ENCODE peak calls at places on chromosomes 2 and 18, in six cellular contexts. One of them, this sample, is unnamed.
A peak's percentile ranks its signal among the peaks of the same experiment; 100 is the strongest.

GRCh38 chr2:25380586-25381360 is 39.0 kb upstream of the DNMT3A start:
- DNase-seq in endothelial cell of umbilical vein: no peak
- DNase-seq in transverse colon: peak; percentile 35
- DNase-seq in Panc1: no peak
- DNase-seq in stomach: peak; percentile 24
- DNase-seq in prostate gland: no peak
- DNase-seq in this sample: no peak

GRCh38 chr2:140508756-140509155 is 1622.1 kb downstream of the LRP1B start:
- DNase-seq in endothelial cell of umbilical vein: no peak
- DNase-seq in transverse colon: no peak
- DNase-seq in Panc1: no peak
- DNase-seq in stomach: no peak
- DNase-seq in prostate gland: no peak
- DNase-seq in this sample: no peak

GRCh38 chr2:375947-376307 is 88.0 kb upstream of the ALKAL2 start:
- DNase-seq in endothelial cell of umbilical vein: no peak
- DNase-seq in transverse colon: no peak
- DNase-seq in Panc1: no peak
- DNase-seq in stomach: no peak
- DNase-seq in prostate gland: no peak
- DNase-seq in this sample: no peak

GRCh38 chr2:239876241-239876947 is 148.7 kb downstream of the NDUFA10 start:
- DNase-seq in endothelial cell of umbilical vein: no peak
- DNase-seq in transverse colon: no peak
- DNase-seq in Panc1: no peak
- DNase-seq in stomach: peak; percentile 16
- DNase-seq in prostate gland: no peak
- DNase-seq in this sample: peak; percentile 53

GRCh38 chr2:110157153-110157793 is 41.7 kb upstream of the MALL start:
- DNase-seq in endothelial cell of umbilical vein: peak; percentile 78
- DNase-seq in transverse colon: peak; percentile 27
- DNase-seq in Panc1: peak; percentile 66
- DNase-seq in stomach: no peak
- DNase-seq in prostate gland: peak; percentile 24
- DNase-seq in this sample: no peak

GRCh38 chr2:121608367-121608766 is 40.9 kb downstream of the CLASP1 start:
- DNase-seq in endothelial cell of umbilical vein: no peak
- DNase-seq in transverse colon: no peak
- DNase-seq in Panc1: no peak
- DNase-seq in stomach: no peak
- DNase-seq in prostate gland: no peak
- DNase-seq in this sample: no peak

GRCh38 chr18:74081966-74082365 is 65.7 kb downstream of the FBXO15 start:
- DNase-seq in endothelial cell of umbilical vein: no peak
- DNase-seq in transverse colon: no peak
- DNase-seq in Panc1: no peak
- DNase-seq in stomach: no peak
- DNase-seq in prostate gland: no peak
- DNase-seq in this sample: no peak

GRCh38 chr18:76405761-76406356 is 89.2 kb downstream of the ZNF516 start:
- DNase-seq in endothelial cell of umbilical vein: peak; percentile 34
- DNase-seq in transverse colon: peak; percentile 52
- DNase-seq in Panc1: no peak
- DNase-seq in stomach: peak; percentile 63
- DNase-seq in prostate gland: peak; percentile 70
- DNase-seq in this sample: no peak

GRCh38 chr2:19812166-19812565 is 89.6 kb downstream of the TTC32 start:
- DNase-seq in endothelial cell of umbilical vein: no peak
- DNase-seq in transverse colon: no peak
- DNase-seq in Panc1: no peak
- DNase-seq in stomach: no peak
- DNase-seq in prostate gland: peak; percentile 43
- DNase-seq in this sample: peak; percentile 31

GRCh38 chr18:10872297-10872696 is 277.1 kb downstream of the PIEZO2 start:
- DNase-seq in endothelial cell of umbilical vein: no peak
- DNase-seq in transverse colon: no peak
- DNase-seq in Panc1: no peak
- DNase-seq in stomach: no peak
- DNase-seq in prostate gland: no peak
- DNase-seq in this sample: no peak

GRCh38 chr2:9720352-9721093 is 89.7 kb upstream of the YWHAQ start:
- DNase-seq in endothelial cell of umbilical vein: no peak
- DNase-seq in transverse colon: no peak
- DNase-seq in Panc1: no peak
- DNase-seq in stomach: no peak
- DNase-seq in prostate gland: no peak
- DNase-seq in this sample: no peak

GRCh38 chr2:241372376-241372992 is 16.4 kb downstream of the FARP2 start:
- DNase-seq in endothelial cell of umbilical vein: no peak
- DNase-seq in transverse colon: peak; percentile 32
- DNase-seq in Panc1: no peak
- DNase-seq in stomach: no peak
- DNase-seq in prostate gland: no peak
- DNase-seq in this sample: no peak

GRCh38 chr2:190871539-190871938 is 9.1 kb upstream of the GLS start:
- DNase-seq in endothelial cell of umbilical vein: no peak
- DNase-seq in transverse colon: no peak
- DNase-seq in Panc1: no peak
- DNase-seq in stomach: no peak
- DNase-seq in prostate gland: no peak
- DNase-seq in this sample: no peak

GRCh38 chr2:222899413-222900181 is 38.8 kb downstream of the ACSL3 start:
- DNase-seq in endothelial cell of umbilical vein: no peak
- DNase-seq in transverse colon: no peak
- DNase-seq in Panc1: no peak
- DNase-seq in stomach: no peak
- DNase-seq in prostate gland: no peak
- DNase-seq in this sample: no peak

GRCh38 chr2:5693288-5694015 is 1.3 kb downstream of the SOX11 start:
- DNase-seq in endothelial cell of umbilical vein: no peak
- DNase-seq in transverse colon: no peak
- DNase-seq in Panc1: no peak
- DNase-seq in stomach: no peak
- DNase-seq in prostate gland: no peak
- DNase-seq in this sample: peak; percentile 42

GRCh38 chr2:5690718-5691658 is 1.2 kb upstream of the SOX11 start:
- DNase-seq in endothelial cell of umbilical vein: no peak
- DNase-seq in transverse colon: no peak
- DNase-seq in Panc1: no peak
- DNase-seq in stomach: no peak
- DNase-seq in prostate gland: no peak
- DNase-seq in this sample: peak; percentile 64

GRCh38 chr2:5690231-5690630 is 2.0 kb upstream of the SOX11 start:
- DNase-seq in endothelial cell of umbilical vein: no peak
- DNase-seq in transverse colon: no peak
- DNase-seq in Panc1: no peak
- DNase-seq in stomach: no peak
- DNase-seq in prostate gland: no peak
- DNase-seq in this sample: peak; percentile 81

GRCh38 chr2:5692561-5693287 is 540 bp downstream of the SOX11 start:
- DNase-seq in endothelial cell of umbilical vein: peak; percentile 1
- DNase-seq in transverse colon: no peak
- DNase-seq in Panc1: no peak
- DNase-seq in stomach: no peak
- DNase-seq in prostate gland: no peak
- DNase-seq in this sample: peak; percentile 70

GRCh38 chr2:5691659-5692529 is at the start of gene SOX11:
- DNase-seq in endothelial cell of umbilical vein: no peak
- DNase-seq in transverse colon: peak; percentile 39
- DNase-seq in Panc1: no peak
- DNase-seq in stomach: no peak
- DNase-seq in prostate gland: no peak
- DNase-seq in this sample: peak; percentile 78
- TF ChIP-seq POLR2AphosphoS5 in endothelial cell of umbilical vein: no peak
- TF ChIP-seq POLR2AphosphoS5 in transverse colon: no peak
- TF ChIP-seq POLR2AphosphoS5 in Panc1: no peak
- TF ChIP-seq POLR2AphosphoS5 in stomach: no peak
- TF ChIP-seq POLR2AphosphoS5 in prostate gland: no peak
- TF ChIP-seq POLR2AphosphoS5 in this sample: peak; percentile 10

GRCh38 chr2:102129082-102129481 is 13.5 kb upstream of the IL1R1 start:
- DNase-seq in endothelial cell of umbilical vein: no peak
- DNase-seq in transverse colon: no peak
- DNase-seq in Panc1: no peak
- DNase-seq in stomach: no peak
- DNase-seq in prostate gland: no peak
- DNase-seq in this sample: no peak

GRCh38 chr2:102126660-102127059 is 15.9 kb upstream of the IL1R1 start:
- DNase-seq in endothelial cell of umbilical vein: no peak
- DNase-seq in transverse colon: no peak
- DNase-seq in Panc1: no peak
- DNase-seq in stomach: no peak
- DNase-seq in prostate gland: no peak
- DNase-seq in this sample: no peak

GRCh38 chr2:102130651-102130991 is 11.9 kb upstream of the IL1R1 start:
- DNase-seq in endothelial cell of umbilical vein: no peak
- DNase-seq in transverse colon: no peak
- DNase-seq in Panc1: no peak
- DNase-seq in stomach: no peak
- DNase-seq in prostate gland: no peak
- DNase-seq in this sample: no peak

GRCh38 chr2:102131564-102131963 is 11.0 kb upstream of the IL1R1 start:
- DNase-seq in endothelial cell of umbilical vein: no peak
- DNase-seq in transverse colon: no peak
- DNase-seq in Panc1: no peak
- DNase-seq in stomach: no peak
- DNase-seq in prostate gland: no peak
- DNase-seq in this sample: no peak

DNA sequence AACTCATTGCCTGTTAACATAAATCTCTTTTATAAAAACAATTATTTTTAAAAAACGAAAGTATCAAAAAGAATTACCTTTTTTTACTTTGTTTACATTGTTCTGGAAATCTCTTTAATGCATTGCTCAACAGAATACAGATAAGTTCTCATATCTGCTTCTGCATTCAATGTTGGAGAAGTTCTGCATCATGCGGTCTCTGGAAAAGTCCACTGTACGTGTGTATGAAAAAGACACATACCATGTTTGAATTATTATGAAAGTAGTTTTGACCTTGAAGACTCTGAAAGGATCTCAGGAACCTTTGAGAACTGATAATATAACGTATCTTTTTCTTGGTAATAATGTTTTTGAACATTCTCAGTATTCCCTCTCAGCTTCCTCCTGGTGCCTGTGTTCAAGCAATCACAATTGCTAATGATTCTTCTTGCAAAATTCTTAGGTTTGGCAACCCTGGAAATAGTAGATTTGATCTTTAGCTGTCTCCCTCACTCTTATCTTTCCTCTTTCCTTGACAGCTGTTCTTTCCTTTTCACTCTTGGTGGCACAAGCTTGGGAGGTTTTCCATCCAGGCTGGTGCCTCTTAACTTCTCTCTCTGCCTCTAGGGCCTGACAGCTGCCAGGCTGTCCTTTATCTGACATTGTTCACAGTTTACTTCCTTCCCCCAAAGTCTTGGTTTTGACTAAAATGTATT is 12.4 kb upstream of the IL1R1 start:
- DNase-seq in endothelial cell of umbilical vein: peak; percentile 21
- DNase-seq in transverse colon: no peak
- DNase-seq in Panc1: no peak
- DNase-seq in stomach: no peak
- DNase-seq in prostate gland: no peak
- DNase-seq in this sample: no peak
- TF ChIP-seq POLR2AphosphoS5 in endothelial cell of umbilical vein: no peak
- TF ChIP-seq POLR2AphosphoS5 in transverse colon: no peak
- TF ChIP-seq POLR2AphosphoS5 in Panc1: no peak
- TF ChIP-seq POLR2AphosphoS5 in stomach: no peak
- TF ChIP-seq POLR2AphosphoS5 in prostate gland: no peak
- TF ChIP-seq POLR2AphosphoS5 in this sample: no peak

GRCh38 chr2:200477667-200478121 is 32.2 kb downstream of the KCTD18 start:
- DNase-seq in endothelial cell of umbilical vein: no peak
- DNase-seq in transverse colon: peak; percentile 24
- DNase-seq in Panc1: no peak
- DNase-seq in stomach: no peak
- DNase-seq in prostate gland: no peak
- DNase-seq in this sample: no peak
- TF ChIP-seq POLR2AphosphoS5 in endothelial cell of umbilical vein: no peak
- TF ChIP-seq POLR2AphosphoS5 in transverse colon: no peak
- TF ChIP-seq POLR2AphosphoS5 in Panc1: no peak
- TF ChIP-seq POLR2AphosphoS5 in stomach: no peak
- TF ChIP-seq POLR2AphosphoS5 in prostate gland: no peak
- TF ChIP-seq POLR2AphosphoS5 in this sample: peak; percentile 44

GRCh38 chr2:127631184-127631996 is 14.6 kb upstream of the GPR17 start:
- DNase-seq in endothelial cell of umbilical vein: no peak
- DNase-seq in transverse colon: no peak
- DNase-seq in Panc1: no peak
- DNase-seq in stomach: no peak
- DNase-seq in prostate gland: no peak
- DNase-seq in this sample: no peak
- TF ChIP-seq POLR2AphosphoS5 in endothelial cell of umbilical vein: no peak
- TF ChIP-seq POLR2AphosphoS5 in transverse colon: no peak
- TF ChIP-seq POLR2AphosphoS5 in Panc1: no peak
- TF ChIP-seq POLR2AphosphoS5 in stomach: no peak
- TF ChIP-seq POLR2AphosphoS5 in prostate gland: no peak
- TF ChIP-seq POLR2AphosphoS5 in this sample: peak; percentile 36

This sample was measured in esophagus muscularis mucosa.